ENCODE peak calls at places on chromosomes 3 and 15, in four cellular contexts. G, I, F and Z are unnamed samples.

GRCh38 chr3:155984791-155985417 is 114.5 kb downstream of the GMPS start:
- DNase-seq in G (no peak), I (no peak), F (no peak), Z (no peak)

GRCh38 chr3:132285620-132285945 is 31.6 kb upstream of the ACP3 start:
- DNase-seq in G (no peak), I (no peak), F (no peak), Z (no peak)

GRCh38 chr15:71203573-71204444 is 88.5 kb downstream of the THSD4 start:
- DNase-seq in G (peak), I (no peak), F (no peak), Z (peak)

GRCh38 chr15:65077981-65078352 is 1.4 kb downstream of the KBTBD13 start:
- DNase-seq in G (no peak), I (no peak), F (no peak), Z (peak)

GRCh38 chr3:134525293-134525692 is 39.4 kb downstream of the CEP63 start:
- DNase-seq in G (no peak), I (no peak), F (no peak), Z (no peak)

GRCh38 chr3:16301490-16301889 is 36.5 kb downstream of the OXNAD1 start:
- DNase-seq in G (no peak), I (no peak), F (no peak), Z (no peak)

GRCh38 chr3:196712514-196713413 is 587 bp downstream of the PIGX start:
- DNase-seq in G (peak), I (no peak), F (peak), Z (peak)

GRCh38 chr3:149596136-149596770 is 61.6 kb downstream of the WWTR1 start:
- DNase-seq in G (no peak), I (no peak), F (peak), Z (no peak)

GRCh38 chr3:155243512-155243921 is 50.0 kb downstream of the STRIT1 start:
- DNase-seq in G (peak), I (no peak), F (no peak), Z (no peak)